ENCODE peak calls at places on chromosomes 1 and 21, in four cellular contexts. T is left lung; A is foreskin keratinocyte; I is activated CD8-positive, alpha-beta memory T cell treated with anti-CD3 and anti-CD28 coated beads, Interleukin-2, amount 10 ng/mL, durations not matched to agents 7 days and 5 days. C is an unnamed sample.

GRCh38 chr1:177872563-177872900 is 97.3 kb downstream of the SEC16B start:
- ATAC-seq in T (peak; percentile 76), A (no peak), I (no peak), C (no peak)

GRCh38 chr1:47752560-47752959 is 244.6 kb downstream of the TRABD2B start:
- ATAC-seq in T (no peak), A (no peak), I (no peak), C (no peak)

GRCh38 chr21:41871302-41872030 is 7.7 kb downstream of the PRDM15 start:
- ATAC-seq in T (no peak), A (no peak), I (no peak), C (no peak)

GRCh38 chr1:111221633-111222286 is 5.8 kb upstream of the CHI3L2 start:
- ATAC-seq in T (no peak), A (no peak), I (peak; percentile 54), C (peak; percentile 71)

GRCh38 chr1:157696966-157697628 is 3.5 kb downstream of the FCRL3 start:
- ATAC-seq in T (no peak), A (no peak), I (peak; percentile 49), C (peak; percentile 6)

GRCh38 chr1:21603177-21604138 is 65.7 kb downstream of the RAP1GAP start:
- ATAC-seq in T (no peak), A (no peak), I (no peak), C (no peak)

GRCh38 chr1:181100015-181100905 is 11.8 kb downstream of the IER5 start:
- ATAC-seq in T (no peak), A (peak; percentile 36), I (peak; percentile 6), C (peak; percentile 25)

GRCh38 chr1:78650114-78650513 is 483 bp downstream of the IFI44 start:
- ATAC-seq in T (peak; percentile 49), A (peak; percentile 48), I (no peak), C (no peak)

GRCh38 chr1:50985094-50985493 is 15.0 kb downstream of the CDKN2C start:
- ATAC-seq in T (no peak), A (no peak), I (no peak), C (no peak)

GRCh38 chr1:176416777-176417176 is 46.2 kb upstream of the PAPPA2 start:
- ATAC-seq in T (no peak), A (no peak), I (no peak), C (no peak)